ENCODE peak calls at places on chromosome 6, in nine cellular contexts. Q, S, G, J, X, V, P, H and E are unnamed samples.

GRCh38 chr6:24436979-24437378 is 34.2 kb downstream of the MRS2 start:
- DNase-seq in H (no peak), J (no peak), Q (no peak), G (no peak), P (no peak), V (no peak), S (no peak), X (no peak), E (no peak)

GRCh38 chr6:12280458-12280857 is 9.7 kb upstream of the EDN1 start:
- DNase-seq in S (no peak), J (no peak), H (no peak), G (no peak), P (no peak), V (no peak), X (no peak), Q (no peak), E (no peak)

GRCh38 chr6:25326958-25327357 is 47.8 kb downstream of the CARMIL1 start:
- DNase-seq in X (no peak), G (no peak), J (no peak), Q (no peak), S (no peak), V (no peak), P (no peak), H (no peak), E (no peak)

GRCh38 chr6:151992091-151992490 is 184.6 kb downstream of the ESR1 start:
- DNase-seq in P (no peak), G (no peak), V (no peak), J (no peak), H (no peak), Q (no peak), X (no peak), S (no peak), E (no peak)

GRCh38 chr6:159728552-159728951 is 1.2 kb downstream of the WTAP start:
- DNase-seq in S (no peak), J (no peak), H (no peak), Q (no peak), P (peak), X (no peak), V (no peak), G (no peak), E (no peak)

GRCh38 chr6:129621252-129621651 is 88.7 kb downstream of the ARHGAP18 start:
- DNase-seq in Q (no peak), J (peak), H (no peak), S (no peak), V (no peak), G (peak), P (peak), X (no peak), E (no peak)

GRCh38 chr6:104638841-104639290 is 220.9 kb downstream of the HACE1 start:
- DNase-seq in H (peak), X (no peak), J (no peak), P (peak), G (no peak), Q (no peak), V (no peak), S (no peak), E (no peak)

GRCh38 chr6:169982461-169983386 is 231.3 kb downstream of the ERMARD start:
- DNase-seq in J (no peak), S (peak), P (no peak), G (no peak), H (no peak), V (no peak), X (no peak), Q (no peak), E (no peak)

GRCh38 chr6:56399250-56399671 is 151.9 kb upstream of the COL21A1 start:
- DNase-seq in S (no peak), P (no peak), Q (no peak), G (no peak), X (peak), V (no peak), J (no peak), H (no peak), E (no peak)

GRCh38 chr6:158040051-158040803 is 58.6 kb downstream of the SYNJ2 start:
- DNase-seq in P (no peak), Q (no peak), J (no peak), G (peak), S (peak), V (peak), H (peak), X (no peak), E (no peak)

GRCh38 chr6:43489277-43490072 is 12.1 kb downstream of the TJAP1 start:
- DNase-seq in S (no peak), J (no peak), H (no peak), X (no peak), P (no peak), G (no peak), Q (no peak), V (no peak), E (no peak)

GRCh38 chr6:112879920-112880413 is 532.8 kb downstream of the RFPL4B start:
- DNase-seq in Q (no peak), H (peak), V (no peak), P (peak), G (peak), J (no peak), S (no peak), X (no peak), E (peak)

GRCh38 chr6:1404066-1404712 is 14.8 kb downstream of the FOXF2 start:
- DNase-seq in G (no peak), X (no peak), Q (no peak), S (peak), P (no peak), V (no peak), J (no peak), H (no peak), E (no peak)

GRCh38 chr6:83511901-83512681 is at the start of gene PRSS35:
- DNase-seq in P (no peak), X (peak), J (no peak), Q (no peak), V (peak), H (peak), G (peak), S (no peak), E (peak)

GRCh38 chr6:157455731-157456523 is 74.9 kb downstream of the ZDHHC14 start:
- DNase-seq in Q (no peak), V (no peak), H (no peak), X (no peak), P (no peak), G (no peak), S (no peak), J (no peak), E (no peak)

GRCh38 chr6:118768441-118768840 is 117.0 kb upstream of the CEP85L start:
- DNase-seq in X (no peak), H (no peak), Q (no peak), J (no peak), P (no peak), G (no peak), V (no peak), S (no peak), E (no peak)

GRCh38 chr6:16184129-16184528 is 54.3 kb upstream of the GMPR start:
- DNase-seq in H (peak), X (no peak), Q (no peak), G (no peak), V (no peak), S (no peak), J (no peak), P (peak), E (peak)

GRCh38 chr6:12174878-12175277 is 115.3 kb upstream of the EDN1 start:
- DNase-seq in G (no peak), J (no peak), V (no peak), Q (no peak), S (no peak), X (no peak), H (no peak), P (no peak), E (no peak)